ENCODE peak calls at places on chromosome 13, in four cellular contexts. G, B, N and Q are unnamed samples.
A peak's percentile ranks its signal among the peaks of the same experiment; 100 is the strongest.

GRCh38 chr13:114279146-114279545 is 2.3 kb upstream of the UPF3A start:
- DNase-seq in G (no peak), B (no peak), N (no peak), Q (no peak)

GRCh38 chr13:71858647-71859046 is 8.4 kb downstream of the DACH1 start:
- DNase-seq in G (no peak), N (no peak), B (no peak), Q (no peak)

GRCh38 chr13:29543230-29544215 is 52.0 kb downstream of the SLC7A1 start:
- DNase-seq in N (no peak), B (no peak), G (no peak), Q (peak; percentile 23)

GRCh38 chr13:25214371-25215252 is 42.5 kb upstream of the AMER2 start:
- DNase-seq in N (peak; percentile 21), G (no peak), B (no peak), Q (no peak)

GRCh38 chr13:99046851-99047250 is 69.0 kb upstream of the DOCK9 start:
- DNase-seq in B (no peak), G (no peak), N (no peak), Q (no peak)

GRCh38 chr13:22967669-22968068 is 213.1 kb upstream of the SGCG start:
- DNase-seq in B (no peak), G (no peak), N (no peak), Q (no peak)

GRCh38 chr13:49995535-49996165 is 1.2 kb upstream of the TRIM13 start:
- DNase-seq in N (no peak), G (no peak), B (no peak), Q (no peak)

GRCh38 chr13:113742000-113742441 is 17.0 kb upstream of the TMEM255B start:
- DNase-seq in B (no peak), N (peak; percentile 82), G (peak; percentile 70), Q (peak; percentile 37)

GRCh38 chr13:43684947-43685725 is 101.6 kb downstream of the ENOX1 start:
- DNase-seq in N (no peak), G (no peak), B (no peak), Q (peak; percentile 1)

GRCh38 chr13:98447881-98448641 is 128.8 kb downstream of the STK24 start:
- DNase-seq in N (no peak), B (peak; percentile 58), G (no peak), Q (no peak)

GRCh38 chr13:38395505-38395803 is 45.8 kb downstream of the UFM1 start:
- DNase-seq in B (no peak), G (no peak), N (no peak), Q (peak; percentile 54)